ENCODE peak calls at places on chromosomes 12 and 14, in four cellular contexts. I is mammary epithelial cell, U is choroid plexus epithelial cell, M is NCI-H1105. L is an unnamed sample.

GRCh38 chr12:54052745-54053624 is 650 bp upstream of the HOXC4 start:
- DNase-seq in I (no peak), U (no peak), M (no peak), L (no peak)

GRCh38 chr14:33435911-33436310 is 497.2 kb downstream of the NPAS3 start:
- DNase-seq in I (peak; percentile 69), U (peak; percentile 71), M (no peak), L (no peak)

GRCh38 chr14:101065246-101065645 is 161.7 kb upstream of the RTL1 start:
- DNase-seq in I (no peak), U (no peak), M (no peak), L (no peak)

GRCh38 chr12:9906888-9907287 is 25.3 kb downstream of the CLEC2A start:
- DNase-seq in I (peak; percentile 8), U (no peak), M (no peak), L (no peak)

GRCh38 chr12:13595536-13596450 is 385.6 kb downstream of the GRIN2B start:
- DNase-seq in I (peak; percentile 51), U (no peak), M (peak; percentile 36), L (no peak)

GRCh38 chr12:48001426-48002178 is 2.7 kb downstream of the COL2A1 start:
- DNase-seq in I (peak; percentile 64), U (no peak), M (peak; percentile 22), L (peak; percentile 79)

GRCh38 chr12:8992086-8992409 is 2.7 kb downstream of the KLRG1 start:
- DNase-seq in I (no peak), U (no peak), M (no peak), L (no peak)

GRCh38 chr12:30820406-30820946 is 65.7 kb upstream of the CAPRIN2 start:
- DNase-seq in I (peak; percentile 40), U (no peak), M (no peak), L (no peak)

GRCh38 chr12:49662998-49663843 is 39.9 kb downstream of the PRPF40B start:
- DNase-seq in I (peak; percentile 46), U (peak; percentile 93), M (no peak), L (no peak)

GRCh38 chr12:27901959-27902358 is 70.6 kb downstream of the PTHLH start:
- DNase-seq in I (no peak), U (peak; percentile 48), M (no peak), L (no peak)

GRCh38 chr14:59098377-59098776 is 90.1 kb upstream of the DAAM1 start:
- DNase-seq in I (peak; percentile 83), U (peak; percentile 91), M (no peak), L (no peak)

GRCh38 chr12:65566776-65567175 is 257.5 kb upstream of the HMGA2 start:
- DNase-seq in I (no peak), U (peak; percentile 41), M (no peak), L (no peak)

GRCh38 chr12:47711448-47711847 is 5.6 kb upstream of the RPAP3 start:
- DNase-seq in I (no peak), U (no peak), M (no peak), L (no peak)

GRCh38 chr14:68394113-68394718 is 398.7 kb downstream of the ZFP36L1 start:
- DNase-seq in I (no peak), U (peak; percentile 27), M (no peak), L (no peak)

GRCh38 chr12:1758887-1759286 is 61.5 kb upstream of the LRTM2 start:
- DNase-seq in I (no peak), U (peak; percentile 47), M (no peak), L (no peak)

GRCh38 chr14:100546051-100546443 is 41.2 kb downstream of the BEGAIN start:
- DNase-seq in I (no peak), U (no peak), M (no peak), L (no peak)

GRCh38 chr14:102182190-102182589 is 42.5 kb downstream of the WDR20 start:
- DNase-seq in I (peak; percentile 84), U (peak; percentile 60), M (no peak), L (no peak)

GRCh38 chr12:130444081-130444480 is 106.4 kb downstream of the PIWIL1 start:
- DNase-seq in I (no peak), U (no peak), M (no peak), L (no peak)

GRCh38 chr14:89125216-89125615 is 291.8 kb downstream of the FOXN3 start:
- DNase-seq in I (no peak), U (no peak), M (no peak), L (no peak)

GRCh38 chr14:50631408-50631821 is 36.7 kb downstream of the SAV1 start:
- DNase-seq in I (no peak), U (no peak), M (no peak), L (no peak)

GRCh38 chr14:96105921-96106441 is 66.8 kb downstream of the C14orf132 start:
- DNase-seq in I (peak; percentile 85), U (no peak), M (no peak), L (no peak)

GRCh38 chr14:73273799-73274198 is 36.5 kb downstream of the PAPLN start:
- DNase-seq in I (no peak), U (no peak), M (no peak), L (no peak)

GRCh38 chr12:69342407-69342806 is 5.8 kb upstream of the LYZ start:
- DNase-seq in I (no peak), U (no peak), M (no peak), L (no peak)

GRCh38 chr14:101069666-101070362 is 166.3 kb upstream of the RTL1 start:
- DNase-seq in I (no peak), U (no peak), M (no peak), L (no peak)

GRCh38 chr12:46959484-46959883 is 119.9 kb upstream of the PCED1B start:
- DNase-seq in I (peak; percentile 83), U (peak; percentile 58), M (no peak), L (no peak)

GRCh38 chr12:27589419-27589818 is 65.4 kb downstream of the PPFIBP1 start:
- DNase-seq in I (peak; percentile 81), U (no peak), M (no peak), L (no peak)

GRCh38 chr14:26896447-26896846 is 298.6 kb upstream of the NOVA1 start:
- DNase-seq in I (no peak), U (peak; percentile 29), M (no peak), L (no peak)

GRCh38 chr14:67622675-67623074 is 3.0 kb downstream of the ARG2 start:
- DNase-seq in I (peak; percentile 59), U (peak; percentile 93), M (no peak), L (peak; percentile 67)

GRCh38 chr14:100286484-100287191 is 19.6 kb downstream of the SLC25A29 start:
- DNase-seq in I (no peak), U (no peak), M (no peak), L (no peak)